ENCODE peak calls at places on chromosomes 5 and 9, in four cellular contexts. X is SW480, V is OCI-LY7, K is MM.1S. G is an unnamed sample.

GRCh38 chr9:89080193-89080592 is 88.9 kb downstream of the S1PR3 start:
- DNase-seq in X (no peak), V (no peak), K (no peak), G (no peak)

GRCh38 chr5:51960617-51961115 is 577.4 kb downstream of the ISL1 start:
- DNase-seq in X (peak), V (peak), K (peak), G (no peak)

GRCh38 chr5:127826011-127826410 is 122.8 kb downstream of the CCDC192 start:
- DNase-seq in X (no peak), V (no peak), K (no peak), G (no peak)

GRCh38 chr9:134709512-134710270 is 68.1 kb downstream of the COL5A1 start:
- DNase-seq in X (no peak), V (no peak), K (no peak), G (no peak)

GRCh38 chr9:34513567-34514214 is 9.1 kb downstream of the ENHO start:
- DNase-seq in X (no peak), V (peak), K (no peak), G (no peak)

GRCh38 chr9:15416880-15417279 is 5.8 kb upstream of the SNAPC3 start:
- DNase-seq in X (peak), V (peak), K (no peak), G (peak)

GRCh38 chr5:7910738-7911428 is 41.9 kb downstream of the MTRR start:
- DNase-seq in X (no peak), V (no peak), K (no peak), G (no peak)

GRCh38 chr9:7439355-7439978 is 360.1 kb downstream of the DMAC1 start:
- DNase-seq in X (no peak), V (no peak), K (no peak), G (no peak)

GRCh38 chr5:26343801-26344310 is 694.5 kb downstream of the CDH9 start:
- DNase-seq in X (no peak), V (no peak), K (no peak), G (no peak)

GRCh38 chr5:27020965-27021364 is 17.4 kb downstream of the CDH9 start:
- DNase-seq in X (peak), V (no peak), K (peak), G (no peak)

GRCh38 chr9:95316794-95317118 is 753 bp downstream of the FANCC start:
- DNase-seq in X (peak), V (peak), K (peak), G (no peak)

GRCh38 chr5:63245271-63245670 is 666.7 kb downstream of the LRRC70 start:
- DNase-seq in X (no peak), V (no peak), K (no peak), G (no peak)

GRCh38 chr9:25226901-25227686 is 451.1 kb downstream of the TUSC1 start:
- DNase-seq in X (no peak), V (no peak), K (no peak), G (no peak)

GRCh38 chr5:62064993-62065392 is 241.0 kb upstream of the KIF2A start:
- DNase-seq in X (no peak), V (no peak), K (no peak), G (no peak)

GRCh38 chr5:149228610-149229297 is 42.9 kb upstream of the AFAP1L1 start:
- DNase-seq in X (peak), V (no peak), K (no peak), G (no peak)

GRCh38 chr5:172417983-172418630 is 36.2 kb downstream of the SH3PXD2B start:
- DNase-seq in X (no peak), V (no peak), K (no peak), G (no peak)

GRCh38 chr9:71072587-71072986 is 48.8 kb downstream of the TRPM3 start:
- DNase-seq in X (no peak), V (no peak), K (no peak), G (no peak)

GRCh38 chr5:76081811-76082783 is 1.1 kb upstream of the SV2C start:
- DNase-seq in X (no peak), V (no peak), K (no peak), G (no peak)

GRCh38 chr9:135973276-135974219 is 12.4 kb upstream of the UBAC1 start:
- DNase-seq in X (no peak), V (no peak), K (no peak), G (no peak)

GRCh38 chr5:51988561-51988960 is 605.3 kb downstream of the ISL1 start:
- DNase-seq in X (no peak), V (no peak), K (no peak), G (no peak)

GRCh38 chr5:38807570-38808461 is 38.0 kb upstream of the OSMR start:
- DNase-seq in X (no peak), V (no peak), K (no peak), G (no peak)

GRCh38 chr9:125854553-125855275 is 107.5 kb downstream of the PBX3 start:
- DNase-seq in X (no peak), V (no peak), K (no peak), G (no peak)

GRCh38 chr5:133531634-133532033 is 80.7 kb downstream of the FSTL4 start:
- DNase-seq in X (no peak), V (no peak), K (no peak), G (no peak)

GRCh38 chr5:179313849-179314521 is 31.3 kb downstream of the ADAMTS2 start:
- DNase-seq in X (no peak), V (no peak), K (no peak), G (no peak)

GRCh38 chr9:20623021-20623747 is 885 bp upstream of the MLLT3 start:
- DNase-seq in X (no peak), V (peak), K (peak), G (peak)

GRCh38 chr9:114156311-114156657 is 947 bp downstream of the COL27A1 start:
- DNase-seq in X (no peak), V (no peak), K (no peak), G (no peak)

GRCh38 chr9:110443146-110443877 is 105.6 kb upstream of the TXNDC8 start:
- DNase-seq in X (peak), V (no peak), K (no peak), G (no peak)

GRCh38 chr5:150661086-150661485 is at the start of gene MYOZ3:
- DNase-seq in X (no peak), V (no peak), K (no peak), G (no peak)

GRCh38 chr9:129026442-129027223 is 1.5 kb downstream of the SH3GLB2 start:
- DNase-seq in X (no peak), V (peak), K (peak), G (no peak)

GRCh38 chr5:147481376-147481775 is 28.5 kb downstream of the DPYSL3 start:
- DNase-seq in X (no peak), V (no peak), K (no peak), G (no peak)

GRCh38 chr5:61290815-61291214 is 41.2 kb upstream of the ZSWIM6 start:
- DNase-seq in X (no peak), V (no peak), K (no peak), G (no peak)

GRCh38 chr9:73411494-73411893 is 259.8 kb downstream of the ANXA1 start:
- DNase-seq in X (no peak), V (no peak), K (no peak), G (no peak)

GRCh38 chr5:93573627-93573974 is 7.4 kb downstream of the NR2F1-AS1 start:
- DNase-seq in X (no peak), V (no peak), K (no peak), G (no peak)